ENCODE peak calls at places on chromosome 20, in seven cellular contexts. Z is left lung, E is SK-N-SH, O is SJSA1, V is heart left ventricle, D is neural progenitor cell, H is skeletal muscle cell. K is an unnamed sample.

GRCh38 chr20:6104493-6105188 is 18.2 kb downstream of the FERMT1 start:
- DNase-seq in D (no peak), H (peak), E (no peak), O (no peak), V (no peak), Z (no peak), K (no peak)

GRCh38 chr20:18263723-18264122 is 24.6 kb upstream of the ZNF133 start:
- DNase-seq in Z (no peak), H (no peak), D (no peak), E (no peak), O (no peak), V (no peak), K (no peak)

GRCh38 chr20:53466279-53466678 is 127.4 kb downstream of the ZNF217 start:
- DNase-seq in E (no peak), D (no peak), V (no peak), Z (no peak), O (no peak), H (no peak), K (no peak)

GRCh38 chr20:6012166-6012565 is 41.7 kb downstream of the LRRN4 start:
- DNase-seq in Z (no peak), D (no peak), E (no peak), H (no peak), V (no peak), O (no peak), K (no peak)

GRCh38 chr20:11852801-11853200 is 64.9 kb upstream of the BTBD3 start:
- DNase-seq in D (no peak), V (no peak), Z (no peak), E (no peak), O (peak), H (no peak), K (no peak)

GRCh38 chr20:1569417-1569861 is 11.9 kb upstream of the SIRPD start:
- DNase-seq in V (no peak), D (no peak), O (no peak), H (no peak), Z (no peak), E (no peak), K (no peak)

GRCh38 chr20:38799248-38799647 is 6.2 kb upstream of the PPP1R16B start:
- DNase-seq in O (no peak), V (no peak), H (no peak), E (no peak), D (no peak), Z (no peak), K (no peak)

GRCh38 chr20:52457826-52458225 is 266.2 kb upstream of the ZFP64 start:
- DNase-seq in D (no peak), V (no peak), E (no peak), H (no peak), O (no peak), Z (no peak), K (no peak)

GRCh38 chr20:57618091-57618765 is 2.0 kb downstream of the ZBP1 start:
- DNase-seq in E (no peak), O (no peak), D (no peak), V (no peak), H (no peak), Z (peak), K (no peak)

GRCh38 chr20:45817652-45818194 is 5.3 kb downstream of the UBE2C start:
- DNase-seq in O (peak), E (no peak), Z (no peak), H (no peak), D (no peak), V (no peak), K (no peak)

GRCh38 chr20:53157443-53158408 is 185.6 kb downstream of the TSHZ2 start:
- DNase-seq in E (no peak), V (no peak), O (peak), H (no peak), D (peak), Z (peak), K (peak)

GRCh38 chr20:14142171-14142570 is 146.9 kb downstream of the MACROD2 start:
- DNase-seq in H (no peak), V (no peak), D (peak), O (peak), Z (no peak), E (peak), K (peak)

GRCh38 chr20:22489614-22490286 is 94.6 kb downstream of the FOXA2 start:
- DNase-seq in H (no peak), Z (no peak), E (no peak), O (no peak), D (no peak), V (no peak), K (no peak)

GRCh38 chr20:57991211-57991841 is 237.1 kb downstream of the ANKRD60 start:
- DNase-seq in H (no peak), Z (no peak), O (peak), V (peak), E (peak), D (no peak), K (no peak)

GRCh38 chr20:58580493-58580835 is 65.3 kb upstream of the APCDD1L start:
- DNase-seq in Z (no peak), E (no peak), V (no peak), H (no peak), O (no peak), D (no peak), K (no peak)

GRCh38 chr20:64103871-64104666 is 3.3 kb downstream of the NPBWR2 start:
- DNase-seq in D (no peak), O (no peak), Z (peak), E (no peak), V (no peak), H (no peak), K (no peak)

GRCh38 chr20:61278296-61278695 is 26.2 kb downstream of the CDH4 start:
- DNase-seq in E (no peak), D (no peak), Z (no peak), V (no peak), O (no peak), H (no peak), K (no peak)

GRCh38 chr20:2101057-2101934 is at the start of gene STK35:
- DNase-seq in H (no peak), Z (peak), V (peak), E (peak), D (no peak), O (no peak), K (peak)

GRCh38 chr20:53804920-53805894 is 211.6 kb upstream of the ZNF217 start:
- DNase-seq in H (no peak), D (no peak), O (no peak), Z (no peak), V (no peak), E (no peak), K (no peak)

GRCh38 chr20:5658897-5659296 is 91.3 kb upstream of the SHLD1 start:
- DNase-seq in Z (no peak), O (no peak), D (no peak), H (peak), E (no peak), V (peak), K (no peak)

GRCh38 chr20:9551808-9552550 is 37.6 kb downstream of the LAMP5 start:
- DNase-seq in E (no peak), D (no peak), V (no peak), H (no peak), O (no peak), Z (no peak), K (no peak)

GRCh38 chr20:2798814-2799213 is 1.6 kb downstream of the CPXM1 start:
- DNase-seq in D (peak), H (no peak), Z (no peak), V (no peak), E (peak), O (no peak), K (no peak)

GRCh38 chr20:41149679-41150131 is 12.4 kb downstream of the PLCG1 start:
- DNase-seq in D (no peak), O (no peak), V (peak), E (no peak), Z (no peak), H (no peak), K (no peak)

GRCh38 chr20:6122873-6123649 is at the start of gene FERMT1:
- DNase-seq in Z (peak), O (peak), V (peak), D (peak), E (peak), H (no peak), K (peak)

GRCh38 chr20:41213150-41213820 is 75.9 kb downstream of the PLCG1 start:
- DNase-seq in Z (no peak), V (peak), H (no peak), E (peak), D (no peak), O (no peak), K (no peak)

GRCh38 chr20:59515013-59515905 is 89.1 kb upstream of the PHACTR3 start:
- DNase-seq in E (peak), H (no peak), V (peak), D (peak), O (peak), Z (peak), K (peak)

GRCh38 chr20:31838646-31839292 is 6.6 kb downstream of the FOXS1 start:
- DNase-seq in H (no peak), E (no peak), D (no peak), V (no peak), O (peak), Z (no peak), K (no peak)

GRCh38 chr20:33372993-33373441 is 28.3 kb downstream of the CDK5RAP1 start:
- DNase-seq in Z (no peak), O (no peak), E (no peak), H (no peak), D (no peak), V (no peak), K (no peak)

GRCh38 chr20:33947709-33948295 is 45.9 kb upstream of the RALY start:
- DNase-seq in O (no peak), Z (no peak), V (no peak), D (peak), E (peak), H (no peak), K (peak)

GRCh38 chr20:32761831-32762753 is at the start of gene DNMT3B:
- DNase-seq in O (peak), D (peak), H (no peak), V (peak), Z (peak), E (peak), K (peak)

GRCh38 chr20:32569380-32570305 is 15.5 kb downstream of the NOL4L start:
- DNase-seq in V (no peak), Z (peak), E (no peak), H (no peak), O (no peak), D (no peak), K (no peak)

GRCh38 chr20:48673485-48673884 is 154.3 kb downstream of the PREX1 start:
- DNase-seq in H (no peak), E (no peak), D (no peak), Z (no peak), V (no peak), O (no peak), K (no peak)

GRCh38 chr20:48669946-48670630 is 157.7 kb downstream of the PREX1 start:
- DNase-seq in E (no peak), Z (no peak), D (no peak), O (no peak), V (no peak), H (no peak), K (no peak)

GRCh38 chr20:48674461-48674860 is 153.3 kb downstream of the PREX1 start:
- DNase-seq in E (no peak), O (no peak), D (no peak), H (no peak), V (no peak), Z (no peak), K (no peak)

GRCh38 chr20:48671141-48671540 is 156.7 kb downstream of the PREX1 start:
- DNase-seq in O (no peak), V (no peak), E (no peak), Z (no peak), D (no peak), H (no peak), K (no peak)

GRCh38 chr20:48672324-48672723 is 155.5 kb downstream of the PREX1 start:
- DNase-seq in H (no peak), E (no peak), Z (no peak), D (no peak), V (no peak), O (no peak), K (no peak)
- H3K4me3 ChIP-seq in H (no peak), E (no peak), Z (no peak), D (no peak), V (no peak), O (no peak), K (no peak)

GRCh38 chr20:47360207-47360488 is 3.6 kb upstream of the ZMYND8 start:
- DNase-seq in H (peak), V (no peak), D (no peak), E (no peak), Z (no peak), O (no peak), K (no peak)
- H3K4me3 ChIP-seq in H (no peak), V (peak), D (peak), E (no peak), Z (no peak), O (no peak), K (no peak)

GRCh38 chr20:37042986-37043972 is 52.5 kb downstream of the RBL1 start:
- DNase-seq in H (no peak), E (no peak), V (no peak), D (no peak), O (no peak), Z (no peak), K (no peak)
- H3K4me3 ChIP-seq in H (no peak), E (no peak), V (peak), D (no peak), O (no peak), Z (no peak), K (no peak)

GRCh38 chr20:63064745-63065711 is 58.3 kb upstream of the BHLHE23 start:
- DNase-seq in Z (peak), O (no peak), E (no peak), D (no peak), H (no peak), V (peak), K (no peak)
- H3K4me3 ChIP-seq in Z (no peak), O (no peak), E (no peak), D (no peak), H (no peak), V (no peak), K (no peak)

GRCh38 chr20:50799176-50799889 is 4.5 kb downstream of the BCAS4 start:
- DNase-seq in D (no peak), V (no peak), H (no peak), Z (no peak), E (no peak), O (no peak), K (no peak)
- H3K4me3 ChIP-seq in D (no peak), V (no peak), H (no peak), Z (no peak), E (no peak), O (no peak), K (no peak)

GRCh38 chr20:8431538-8432434 is 299.7 kb downstream of the PLCB1 start:
- DNase-seq in E (peak), H (no peak), O (no peak), Z (no peak), D (peak), V (peak), K (peak)
- H3K4me3 ChIP-seq in E (peak), H (no peak), O (no peak), Z (no peak), D (no peak), V (peak), K (peak)